ENCODE peak calls at places on chromosomes 11 and 22, in five cellular contexts. C, O, R, V and T are unnamed samples.

GRCh38 chr11:73342633-73343032 is 33.6 kb upstream of the RELT start:
- DNase-seq in C (peak), O (no peak), R (no peak), V (no peak), T (no peak)

GRCh38 chr11:3824714-3825472 is 15.9 kb downstream of the RHOG start:
- DNase-seq in C (peak), O (peak), R (peak), V (peak), T (peak)

GRCh38 chr11:12046636-12047236 is 38.3 kb upstream of the DKK3 start:
- DNase-seq in C (no peak), O (no peak), R (no peak), V (no peak), T (no peak)

GRCh38 chr11:2589538-2589934 is 110.3 kb downstream of the KCNQ1OT1 start:
- DNase-seq in C (no peak), O (peak), R (no peak), V (no peak), T (peak)

GRCh38 chr11:32090774-32091370 is at the start of gene RCN1:
- DNase-seq in C (peak), O (peak), R (peak), V (peak), T (peak)

GRCh38 chr11:46127150-46127638 is 5.9 kb upstream of the PHF21A start:
- DNase-seq in C (no peak), O (no peak), R (peak), V (peak), T (peak)

GRCh38 chr11:13051257-13051656 is 42.1 kb downstream of the RASSF10 start:
- DNase-seq in C (no peak), O (no peak), R (no peak), V (no peak), T (no peak)

GRCh38 chr22:43273902-43274484 is 69.2 kb downstream of the SCUBE1 start:
- DNase-seq in C (peak), O (peak), R (peak), V (peak), T (peak)

GRCh38 chr11:33135768-33136443 is 25.4 kb downstream of the CSTF3 start:
- DNase-seq in C (no peak), O (no peak), R (no peak), V (no peak), T (no peak)

GRCh38 chr22:26139320-26139719 is 29.9 kb upstream of the SEZ6L start:
- DNase-seq in C (no peak), O (peak), R (no peak), V (peak), T (no peak)

GRCh38 chr22:26131755-26132154 is 37.5 kb upstream of the SEZ6L start:
- DNase-seq in C (no peak), O (no peak), R (no peak), V (no peak), T (no peak)

GRCh38 chr22:26134654-26135330 is 34.5 kb upstream of the SEZ6L start:
- DNase-seq in C (peak), O (no peak), R (no peak), V (peak), T (no peak)
- TF ChIP-seq CTCF in C (peak), O (no peak), R (no peak), V (peak), T (peak)

DNA sequence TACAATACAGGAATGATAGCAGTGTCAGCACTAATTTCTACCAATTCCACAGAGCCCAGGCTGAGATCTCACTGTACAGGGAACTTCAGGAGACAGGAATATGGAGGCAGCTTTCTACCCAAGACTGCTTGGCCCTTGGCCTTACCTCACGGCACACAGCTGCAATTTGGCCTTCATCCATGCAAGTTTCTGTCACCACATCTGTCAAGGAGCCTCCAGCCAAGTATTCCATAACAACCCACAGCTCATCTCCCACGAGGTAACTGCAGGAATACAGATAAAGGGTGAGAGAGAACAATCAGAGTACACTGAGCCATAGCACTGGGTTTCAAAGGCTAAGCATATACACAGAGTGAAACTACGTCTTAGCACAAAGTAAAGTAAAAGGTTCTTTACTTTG is 39.0 kb upstream of the GDPD4 start:
- DNase-seq in C (no peak), O (no peak), R (no peak), V (no peak), T (no peak)
- TF ChIP-seq CTCF in C (no peak), O (no peak), R (no peak), V (no peak), T (no peak)

DNA sequence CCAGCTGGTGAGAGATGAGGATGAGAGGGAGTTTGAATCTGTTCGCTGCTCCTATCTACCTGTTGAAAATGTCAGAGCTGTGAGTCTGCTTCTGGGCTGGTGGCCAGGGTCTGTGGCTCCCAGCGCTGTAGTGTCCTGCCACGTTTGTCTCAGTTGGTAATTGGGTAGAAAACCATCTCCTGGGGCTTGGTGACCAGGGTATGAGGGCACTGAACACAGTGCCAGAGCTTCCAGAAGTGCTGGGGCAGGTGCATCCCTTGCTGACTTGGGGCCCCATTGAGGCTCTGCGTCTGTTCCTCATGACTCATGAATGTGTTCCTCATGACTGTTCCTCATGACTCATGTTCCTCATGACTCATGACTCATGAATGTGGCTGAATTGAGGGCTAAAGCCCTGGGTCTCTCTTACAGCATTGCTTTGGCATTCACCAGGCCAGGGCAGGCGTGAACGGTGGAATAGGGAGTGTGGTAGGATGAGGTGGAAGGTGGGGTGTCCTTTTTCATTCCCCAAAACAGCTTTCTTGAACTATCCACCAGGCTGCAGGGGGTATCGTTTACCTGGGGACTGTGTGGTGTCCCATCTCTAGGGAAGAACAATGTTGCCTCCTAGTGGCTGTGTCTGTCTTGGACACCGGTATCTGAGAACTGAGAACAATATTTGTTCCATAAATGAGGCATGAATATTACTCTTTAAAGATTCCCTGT is 139.5 kb downstream of the COMMD9 start:
- DNase-seq in C (peak), O (peak), R (peak), V (peak), T (peak)
- TF ChIP-seq CTCF in C (peak), O (peak), R (peak), V (peak), T (peak)

GRCh38 chr11:121486054-121486453 is 33.3 kb upstream of the SORL1-AS1 start:
- DNase-seq in C (no peak), O (no peak), R (no peak), V (no peak), T (no peak)
- TF ChIP-seq CTCF in C (no peak), O (no peak), R (no peak), V (no peak), T (no peak)

DNA sequence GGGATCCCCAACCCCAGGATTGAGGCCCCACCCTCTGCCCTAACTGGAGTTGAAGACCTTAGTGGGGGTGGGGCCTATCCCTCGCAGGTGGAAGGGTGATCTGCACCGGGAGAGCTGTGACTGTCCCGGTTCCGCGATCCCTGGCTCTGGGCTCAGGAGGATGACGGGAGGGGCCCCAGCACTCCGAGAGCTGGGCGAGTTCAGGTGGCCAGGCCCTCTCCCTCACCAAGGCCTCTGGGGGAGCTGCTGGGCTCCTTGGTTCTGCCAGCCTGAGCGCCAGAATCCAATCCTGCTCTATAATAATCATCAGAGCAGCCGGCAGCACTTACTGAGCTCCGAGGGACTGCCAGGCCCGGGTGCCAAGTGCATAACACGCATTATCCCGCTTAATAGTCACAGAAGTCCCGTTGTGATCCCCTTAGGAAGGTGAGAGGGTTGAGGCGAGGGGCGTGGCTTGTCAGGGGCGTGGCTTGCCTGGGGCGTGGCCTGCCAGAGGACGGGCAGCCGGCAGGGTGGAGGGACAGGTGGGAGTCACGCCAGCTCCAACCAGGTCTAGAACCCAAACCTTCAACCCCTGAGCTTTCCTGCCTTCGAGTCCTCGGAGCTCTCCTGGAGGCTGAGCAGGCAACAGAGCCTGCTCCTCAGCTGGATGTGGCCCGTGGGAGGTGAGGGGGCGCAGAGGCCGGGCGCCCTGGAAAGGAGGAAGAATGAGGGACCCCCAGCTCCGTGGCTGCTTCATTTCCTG is 7.2 kb upstream of the SYT7 start:
- DNase-seq in C (peak), O (peak), R (peak), V (peak), T (peak)
- TF ChIP-seq CTCF in C (no peak), O (peak), R (no peak), V (peak), T (no peak)

DNA sequence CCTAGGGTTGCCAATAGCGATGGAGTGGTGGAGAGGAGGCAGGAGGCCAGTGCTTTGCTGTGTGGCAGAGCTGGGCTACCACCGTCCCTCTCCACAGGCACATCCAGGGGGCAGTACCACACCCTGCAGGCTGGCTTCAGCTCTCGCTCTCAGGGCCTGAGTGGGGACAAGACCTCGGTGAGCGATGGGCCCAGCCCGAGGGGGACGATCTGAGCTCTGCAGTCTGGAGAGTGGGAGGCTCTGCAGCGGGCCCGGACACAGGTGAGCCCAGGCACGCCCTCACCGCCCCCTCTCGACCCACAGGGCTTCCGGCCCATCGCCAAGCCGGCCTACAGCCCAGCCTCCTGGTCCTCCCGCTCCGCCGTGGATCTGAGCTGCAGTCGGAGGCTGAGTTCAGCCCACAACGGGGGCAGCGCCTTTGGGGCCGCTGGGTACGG is 2.5 kb downstream of the PKP3 start:
- DNase-seq in C (peak), O (no peak), R (no peak), V (no peak), T (peak)
- TF ChIP-seq CTCF in C (no peak), O (peak), R (no peak), V (peak), T (no peak)